ENCODE peak calls at places on chromosomes 3 and 15, in four cellular contexts. B is HepG2, N is H1, P is K562. A is an unnamed sample.

GRCh38 chr3:150038830-150039229 is 68.1 kb upstream of the PFN2 start:
- DNase-seq in B (peak), P (peak), N (no peak), A (no peak)

GRCh38 chr3:131702156-131702555 is 199.4 kb upstream of the MRPL3 start:
- DNase-seq in N (no peak), B (no peak), P (no peak), A (no peak)

GRCh38 chr15:86691091-86691490 is 611.4 kb downstream of the AGBL1 start:
- DNase-seq in N (no peak), P (no peak), B (no peak), A (no peak)

GRCh38 chr15:29139540-29140459 is 129.8 kb downstream of the NSMCE3 start:
- DNase-seq in P (peak), B (no peak), N (peak), A (peak)

GRCh38 chr3:134463676-134464611 is 21.8 kb downstream of the ANAPC13 start:
- DNase-seq in P (no peak), N (peak), B (no peak), A (no peak)

GRCh38 chr3:39639344-39640236 is 169.8 kb upstream of the MYRIP start:
- DNase-seq in P (peak), N (peak), B (peak), A (peak)

GRCh38 chr15:78527325-78527724 is 12.9 kb upstream of the PSMA4 start:
- DNase-seq in N (no peak), B (no peak), P (no peak), A (no peak)

GRCh38 chr3:142962520-142963265 is 781 bp downstream of the PAQR9 start:
- DNase-seq in N (no peak), P (no peak), B (no peak), A (no peak)

GRCh38 chr15:93048759-93049161 is 40.3 kb downstream of the RGMA start:
- DNase-seq in P (no peak), B (no peak), N (no peak), A (no peak)

GRCh38 chr3:124972457-124972856 is 37.9 kb upstream of the MUC13 start:
- DNase-seq in B (no peak), P (no peak), N (no peak), A (no peak)

GRCh38 chr3:155179425-155179814 is 99.3 kb downstream of the MME start:
- DNase-seq in P (peak), N (no peak), B (no peak), A (no peak)

GRCh38 chr15:89121414-89121813 is 33.2 kb downstream of the ABHD2 start:
- DNase-seq in B (peak), P (no peak), N (no peak), A (no peak)

GRCh38 chr15:58498821-58499580 is 67.2 kb downstream of the LIPC start:
- DNase-seq in N (no peak), P (no peak), B (no peak), A (no peak)

GRCh38 chr3:189712906-189713483 is 81.8 kb downstream of the TP63 start:
- DNase-seq in P (no peak), N (no peak), B (peak), A (no peak)

GRCh38 chr3:66256806-66257205 is 36.0 kb downstream of the SLC25A26 start:
- DNase-seq in B (no peak), N (no peak), P (no peak), A (no peak)

GRCh38 chr3:158920375-158920774 is 118.5 kb downstream of the MFSD1 start:
- DNase-seq in P (no peak), B (no peak), N (no peak), A (no peak)

DNA sequence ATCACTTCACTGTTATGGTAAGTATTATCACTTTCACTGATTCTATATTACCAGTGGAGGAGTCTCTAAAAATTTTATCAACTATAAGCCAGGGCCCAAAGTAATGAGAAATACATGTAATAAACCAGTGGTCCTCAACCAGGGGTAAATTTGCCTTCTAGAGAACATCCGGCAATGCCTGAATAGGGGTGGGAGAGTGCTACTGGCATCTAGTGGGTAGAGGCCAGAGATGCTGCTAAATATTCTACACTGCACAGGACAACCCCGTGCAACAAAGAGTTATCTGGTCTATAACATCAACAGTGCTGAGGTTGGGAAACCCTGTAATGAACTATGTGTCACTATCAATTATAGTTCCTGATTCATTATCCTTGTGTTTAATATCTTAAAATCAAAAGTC is 2.2 kb downstream of the LYSMD2 start:
- DNase-seq in B (no peak), N (no peak), P (no peak), A (no peak)
- TF ChIP-seq ZNF274 in B (no peak), N (no peak), P (no peak), A (no peak)

GRCh38 chr3:63492464-63492863 is 160.0 kb upstream of the SNTN start:
- DNase-seq in P (no peak), B (no peak), N (no peak), A (no peak)
- TF ChIP-seq FOSL1 in P (no peak), B (no peak), N (no peak), A (no peak)

GRCh38 chr15:98077186-98077585 is 116.7 kb downstream of the ARRDC4 start:
- DNase-seq in P (peak), N (no peak), B (no peak), A (no peak)
- TF ChIP-seq ZNF274 in P (no peak), N (no peak), B (no peak), A (no peak)

DNA sequence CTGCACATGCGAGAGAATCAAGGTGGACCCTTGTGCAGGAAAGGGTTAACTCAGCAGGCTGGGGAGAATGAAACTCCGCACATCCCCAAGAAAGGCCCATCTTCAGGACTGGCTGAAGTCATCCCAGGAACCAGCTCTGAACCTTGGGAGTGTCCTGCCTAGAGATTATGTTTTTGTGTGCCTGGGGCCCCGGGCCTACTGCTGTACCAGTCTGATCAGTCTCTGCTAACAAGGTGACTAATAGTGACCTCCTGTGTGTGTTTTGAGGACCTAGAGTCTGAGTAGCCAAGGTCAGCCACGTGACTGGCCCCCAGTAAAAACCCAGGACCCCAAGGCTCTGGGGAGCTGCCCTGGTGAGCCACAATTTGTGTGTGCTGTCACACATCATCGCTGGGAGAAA is 58.2 kb downstream of the CYFIP1 start:
- DNase-seq in B (no peak), P (no peak), N (no peak), A (no peak)
- TF ChIP-seq FOSL1 in B (no peak), P (no peak), N (no peak), A (no peak)